ENCODE peak calls at places on chromosomes 2 and 18, in four cellular contexts. O, Q, N and C are unnamed samples.

GRCh38 chr18:48997681-48997984 is 46.9 kb upstream of the SMAD7 start:
- DNase-seq in O (no peak), Q (no peak), N (no peak), C (no peak)

GRCh38 chr2:195709901-195710300 is 52.9 kb downstream of the SLC39A10 start:
- DNase-seq in O (no peak), Q (no peak), N (no peak), C (no peak)

GRCh38 chr18:45168883-45169585 is 446.2 kb upstream of the SLC14A2 start:
- DNase-seq in O (no peak), Q (peak), N (no peak), C (no peak)

GRCh38 chr2:85387754-85388153 is 22.4 kb downstream of the CAPG start:
- DNase-seq in O (no peak), Q (no peak), N (no peak), C (no peak)

GRCh38 chr2:201420442-201421113 is 30.7 kb downstream of the TRAK2 start:
- DNase-seq in O (no peak), Q (peak), N (no peak), C (no peak)

GRCh38 chr2:42219160-42219559 is 50.0 kb downstream of the EML4 start:
- DNase-seq in O (no peak), Q (no peak), N (no peak), C (no peak)

GRCh38 chr2:219563271-219563928 is 7.9 kb downstream of the OBSL1 start:
- DNase-seq in O (no peak), Q (no peak), N (no peak), C (no peak)

GRCh38 chr2:37566517-37566961 is 104.9 kb downstream of the CDC42EP3 start:
- DNase-seq in O (no peak), Q (peak), N (no peak), C (no peak)

GRCh38 chr18:70197042-70197441 is 8.4 kb downstream of the RTTN start:
- DNase-seq in O (no peak), Q (no peak), N (no peak), C (no peak)

GRCh38 chr18:55256568-55257289 is 297.5 kb upstream of the CCDC68 start:
- DNase-seq in O (no peak), Q (no peak), N (peak), C (no peak)

GRCh38 chr2:38515155-38516074 is 87.3 kb downstream of the HNRNPLL start:
- DNase-seq in O (peak), Q (peak), N (peak), C (peak)

GRCh38 chr18:49444599-49444998 is 15.8 kb downstream of the DYM start:
- DNase-seq in O (no peak), Q (no peak), N (no peak), C (no peak)

GRCh38 chr2:16429002-16429401 is 236.6 kb downstream of the CYRIA start:
- DNase-seq in O (no peak), Q (no peak), N (no peak), C (no peak)

GRCh38 chr2:172478353-172478752 is 51.0 kb downstream of the ITGA6 start:
- DNase-seq in O (no peak), Q (no peak), N (no peak), C (no peak)

GRCh38 chr18:47470941-47471340 is 219.5 kb upstream of the SKOR2 start:
- DNase-seq in O (no peak), Q (no peak), N (no peak), C (no peak)

GRCh38 chr18:79510731-79511141 is 115.0 kb downstream of the NFATC1 start:
- DNase-seq in O (peak), Q (no peak), N (no peak), C (peak)

GRCh38 chr18:26438980-26439379 is 109.4 kb downstream of the KCTD1 start:
- DNase-seq in O (no peak), Q (no peak), N (no peak), C (no peak)

GRCh38 chr2:37582911-37583310 is 88.5 kb downstream of the CDC42EP3 start:
- DNase-seq in O (no peak), Q (no peak), N (no peak), C (no peak)

GRCh38 chr18:23824235-23824634 is 135.0 kb downstream of the LAMA3 start:
- DNase-seq in O (no peak), Q (no peak), N (no peak), C (no peak)

GRCh38 chr2:119283873-119284331 is 60.3 kb downstream of the STEAP3 start:
- DNase-seq in O (peak), Q (peak), N (peak), C (peak)

GRCh38 chr2:48483916-48484315 is 46.0 kb upstream of the STON1 start:
- DNase-seq in O (no peak), Q (peak), N (no peak), C (no peak)

GRCh38 chr2:60883896-60884295 is 2.5 kb downstream of the REL start:
- DNase-seq in O (no peak), Q (no peak), N (no peak), C (no peak)
- H3K4me3 ChIP-seq in O (no peak), Q (no peak), N (no peak), C (peak)

GRCh38 chr2:200311139-200311538 is 4.6 kb downstream of the SPATS2L start:
- DNase-seq in O (no peak), Q (no peak), N (no peak), C (no peak)
- H3K4me3 ChIP-seq in O (no peak), Q (no peak), N (no peak), C (no peak)

GRCh38 chr2:215437614-215438013 is 1.7 kb upstream of the FN1 start:
- DNase-seq in O (no peak), Q (no peak), N (no peak), C (no peak)
- H3K4me3 ChIP-seq in O (no peak), Q (peak), N (no peak), C (no peak)

GRCh38 chr2:224523626-224524577 is 61.3 kb downstream of the CUL3 start:
- DNase-seq in O (no peak), Q (no peak), N (no peak), C (no peak)
- H3K4me3 ChIP-seq in O (no peak), Q (no peak), N (no peak), C (no peak)